ENCODE peak calls at places on chromosomes 2 and 18, in eight cellular contexts. I is fibroblast of lung, Z is endothelial cell, W is HFFc6, P is cardiac muscle cell, V is Peyer's patch, H is body of pancreas, Y is H9. R is an unnamed sample.

GRCh38 chr2:15732341-15733077 is 140.8 kb downstream of the DDX1 start:
- DNase-seq in W (no peak), I (peak), H (no peak), P (no peak), Z (no peak), Y (no peak), V (no peak), R (no peak)

GRCh38 chr2:147327636-147328035 is 517.2 kb upstream of the ACVR2A start:
- DNase-seq in V (no peak), W (no peak), Y (no peak), Z (no peak), I (no peak), H (no peak), P (no peak), R (no peak)

GRCh38 chr2:69196327-69197117 is 183.5 kb downstream of the ANTXR1 start:
- DNase-seq in Y (no peak), H (no peak), V (no peak), W (peak), Z (no peak), P (no peak), I (peak), R (peak)

GRCh38 chr2:57443985-57444501 is 602.6 kb upstream of the VRK2 start:
- DNase-seq in W (peak), P (no peak), V (no peak), Z (no peak), Y (no peak), H (no peak), I (peak), R (no peak)

GRCh38 chr2:71692621-71693277 is 239.4 kb downstream of the DYSF start:
- DNase-seq in W (no peak), V (peak), P (no peak), H (no peak), Y (no peak), I (no peak), Z (no peak), R (no peak)

GRCh38 chr2:129720761-129721160 is 258.7 kb upstream of the RAB6C start:
- DNase-seq in Y (no peak), V (no peak), P (no peak), I (no peak), H (no peak), Z (no peak), W (no peak), R (no peak)

GRCh38 chr18:47113796-47114540 is 36.3 kb downstream of the HDHD2 start:
- DNase-seq in W (peak), I (peak), Y (no peak), H (no peak), Z (no peak), P (no peak), V (no peak), R (no peak)

GRCh38 chr2:183244300-183244849 is 120.1 kb downstream of the NUP35 start:
- DNase-seq in I (no peak), Y (peak), Z (no peak), V (no peak), W (no peak), P (no peak), H (no peak), R (no peak)

GRCh38 chr2:170771049-170771937 is 1.1 kb downstream of the ERICH2 start:
- DNase-seq in Z (peak), Y (peak), W (no peak), P (no peak), H (no peak), V (no peak), I (peak), R (peak)

GRCh38 chr2:186523781-186524180 is 37.7 kb downstream of the ZC3H15 start:
- DNase-seq in I (no peak), W (no peak), Y (no peak), P (no peak), Z (no peak), H (no peak), V (no peak), R (no peak)

GRCh38 chr2:4763009-4763408 is 929.2 kb upstream of the SOX11 start:
- DNase-seq in Z (peak), I (no peak), H (peak), V (no peak), P (peak), Y (peak), W (no peak), R (no peak)

GRCh38 chr2:241499146-241499965 is 9.0 kb downstream of the STK25 start:
- DNase-seq in Y (no peak), H (no peak), V (no peak), I (no peak), Z (no peak), W (no peak), P (no peak), R (no peak)

GRCh38 chr2:150681120-150681796 is 193.8 kb upstream of the RND3 start:
- DNase-seq in P (no peak), Y (no peak), W (peak), H (no peak), I (peak), Z (no peak), V (no peak), R (peak)

GRCh38 chr2:120434909-120435308 is 89.0 kb downstream of the INHBB start:
- DNase-seq in V (no peak), Y (peak), H (no peak), I (no peak), Z (no peak), W (no peak), P (no peak), R (no peak)

GRCh38 chr2:144115892-144116291 is 404.0 kb downstream of the ZEB2 start:
- DNase-seq in Z (no peak), W (peak), H (no peak), P (no peak), I (peak), V (no peak), Y (no peak), R (no peak)

GRCh38 chr18:25299426-25299825 is 52.5 kb downstream of the ZNF521 start:
- DNase-seq in Y (no peak), Z (no peak), V (no peak), I (peak), P (no peak), W (peak), H (no peak), R (no peak)

GRCh38 chr2:286774-287392 is 1.0 kb downstream of the ALKAL2 start:
- DNase-seq in I (no peak), V (no peak), Z (no peak), W (no peak), H (peak), P (no peak), Y (peak), R (no peak)